ENCODE peak calls at places on chromosomes 3 and 15, in five cellular contexts. C is SK-N-SH, X is HepG2, T is GM12878, P is K562. K is an unnamed sample.

GRCh38 chr3:24923565-24923964 is 428.9 kb upstream of the THRB start:
- DNase-seq in C (no peak), X (no peak), T (no peak), P (no peak), K (no peak)

GRCh38 chr15:30062881-30063280 is 19.9 kb upstream of the GOLGA8J start:
- DNase-seq in C (no peak), X (no peak), T (no peak), P (no peak), K (no peak)

GRCh38 chr3:58824285-58824684 is 157.7 kb upstream of the FAM3D start:
- DNase-seq in C (peak), X (peak), T (no peak), P (peak), K (no peak)

GRCh38 chr3:190165253-190165652 is 44.6 kb upstream of the P3H2 start:
- DNase-seq in C (no peak), X (no peak), T (no peak), P (no peak), K (no peak)

GRCh38 chr3:33152363-33153360 is 38.8 kb downstream of the CRTAP start:
- DNase-seq in C (no peak), X (no peak), T (no peak), P (no peak), K (no peak)

GRCh38 chr3:60742606-60743145 is 508.6 kb downstream of the FHIT start:
- DNase-seq in C (no peak), X (peak), T (no peak), P (no peak), K (no peak)

GRCh38 chr3:87696276-87697013 is 362.4 kb downstream of the CGGBP1 start:
- DNase-seq in C (no peak), X (peak), T (no peak), P (no peak), K (no peak)

GRCh38 chr3:177306252-177306651 is 109.0 kb upstream of the TBL1XR1 start:
- DNase-seq in C (no peak), X (no peak), T (no peak), P (no peak), K (no peak)

GRCh38 chr15:88113909-88114308 is 142.6 kb downstream of the NTRK3 start:
- DNase-seq in C (no peak), X (no peak), T (no peak), P (no peak), K (no peak)

GRCh38 chr15:45829336-45830153 is 194.7 kb downstream of the SQOR start:
- DNase-seq in C (peak), X (no peak), T (no peak), P (no peak), K (no peak)

GRCh38 chr15:85030301-85031049 is 48.8 kb downstream of the PDE8A start:
- DNase-seq in C (no peak), X (no peak), T (no peak), P (no peak), K (no peak)

GRCh38 chr3:157532529-157533297 is 29.5 kb upstream of the VEPH1 start:
- DNase-seq in C (peak), X (peak), T (peak), P (peak), K (peak)

GRCh38 chr3:124888482-124889441 is 1.6 kb upstream of the ITGB5 start:
- DNase-seq in C (no peak), X (no peak), T (no peak), P (no peak), K (no peak)

GRCh38 chr3:124887177-124887995 is at the start of gene ITGB5:
- DNase-seq in C (peak), X (peak), T (no peak), P (peak), K (peak)

GRCh38 chr3:124886168-124887051 is 755 bp downstream of the ITGB5 start:
- DNase-seq in C (peak), X (peak), T (no peak), P (peak), K (no peak)

GRCh38 chr3:124885466-124886167 is 1.5 kb downstream of the ITGB5 start:
- DNase-seq in C (peak), X (no peak), T (no peak), P (no peak), K (no peak)

DNA sequence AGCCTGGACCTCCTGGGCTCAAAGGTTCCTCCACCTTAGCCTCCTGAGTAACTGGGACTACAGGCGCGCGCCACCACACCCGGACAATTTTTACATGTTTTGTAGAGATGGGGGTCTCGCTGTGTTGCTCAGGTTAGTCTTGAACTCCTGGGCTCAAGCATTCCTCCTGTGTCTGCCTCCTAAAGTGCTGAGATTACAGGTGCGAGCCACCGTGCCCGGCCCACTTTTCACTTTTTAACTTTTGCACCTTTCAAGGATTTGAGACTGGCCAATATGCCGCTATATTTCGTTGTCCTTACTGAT is 782 bp upstream of the ITGB5 start:
- DNase-seq in C (no peak), X (no peak), T (no peak), P (no peak), K (no peak)
- H3K27ac ChIP-seq in C (no peak), X (no peak), T (no peak), P (no peak), K (no peak)

GRCh38 chr15:60972866-60973265 is 256.2 kb downstream of the RORA start:
- DNase-seq in C (no peak), X (no peak), T (no peak), P (no peak), K (no peak)

GRCh38 chr15:60971719-60972118 is 257.4 kb downstream of the RORA start:
- DNase-seq in C (no peak), X (no peak), T (no peak), P (no peak), K (no peak)

GRCh38 chr15:60972301-60972700 is 256.8 kb downstream of the RORA start:
- DNase-seq in C (no peak), X (no peak), T (no peak), P (no peak), K (no peak)

GRCh38 chr15:60969658-60970057 is 259.4 kb downstream of the RORA start:
- DNase-seq in C (no peak), X (no peak), T (no peak), P (no peak), K (no peak)

DNA sequence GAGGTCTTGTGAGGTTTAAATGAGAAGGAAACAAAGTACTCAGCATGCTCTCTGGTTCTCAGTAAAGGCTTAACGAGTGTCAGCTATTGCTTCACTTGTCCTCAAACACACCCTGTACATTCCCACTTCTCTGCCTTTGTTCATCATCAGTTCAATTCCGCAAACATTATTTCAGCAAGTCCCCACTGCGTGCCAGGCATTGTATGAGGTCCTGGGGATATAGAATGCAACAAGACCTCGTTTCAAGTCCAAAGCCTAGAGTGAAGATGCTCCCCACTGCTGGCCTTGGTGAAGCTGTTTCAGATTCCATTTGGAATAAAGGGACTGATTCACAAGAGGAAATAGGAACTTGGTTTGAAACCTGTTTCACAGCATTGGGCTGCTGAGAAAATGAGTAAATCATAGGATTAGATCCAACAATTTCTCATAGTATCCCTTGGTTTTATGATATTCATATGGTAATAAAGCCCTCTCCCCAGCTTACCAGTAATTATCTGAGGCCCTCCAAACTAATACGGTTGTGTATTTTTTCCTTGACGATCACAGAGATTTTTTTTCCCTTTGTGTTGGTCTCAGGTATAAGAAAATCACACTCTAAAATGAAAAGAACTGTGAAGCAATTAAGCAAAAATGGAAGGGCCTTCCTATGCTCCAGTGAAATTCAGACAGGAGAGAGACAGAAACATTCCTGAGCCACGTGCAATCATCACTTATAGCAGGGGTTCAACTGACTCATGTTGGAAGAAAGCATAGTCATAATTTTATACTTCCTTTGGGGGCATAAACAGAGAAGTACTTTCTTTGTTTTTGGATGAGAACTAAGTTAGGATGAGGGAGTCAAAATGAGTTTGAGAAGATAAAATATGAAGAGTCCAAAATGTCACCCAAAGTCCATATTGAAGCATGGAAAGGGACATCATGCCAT is 258.6 kb downstream of the RORA start:
- DNase-seq in C (no peak), X (no peak), T (no peak), P (no peak), K (no peak)
- TF ChIP-seq GABPA in C (no peak), X (no peak), T (no peak), P (no peak), K (no peak)

DNA sequence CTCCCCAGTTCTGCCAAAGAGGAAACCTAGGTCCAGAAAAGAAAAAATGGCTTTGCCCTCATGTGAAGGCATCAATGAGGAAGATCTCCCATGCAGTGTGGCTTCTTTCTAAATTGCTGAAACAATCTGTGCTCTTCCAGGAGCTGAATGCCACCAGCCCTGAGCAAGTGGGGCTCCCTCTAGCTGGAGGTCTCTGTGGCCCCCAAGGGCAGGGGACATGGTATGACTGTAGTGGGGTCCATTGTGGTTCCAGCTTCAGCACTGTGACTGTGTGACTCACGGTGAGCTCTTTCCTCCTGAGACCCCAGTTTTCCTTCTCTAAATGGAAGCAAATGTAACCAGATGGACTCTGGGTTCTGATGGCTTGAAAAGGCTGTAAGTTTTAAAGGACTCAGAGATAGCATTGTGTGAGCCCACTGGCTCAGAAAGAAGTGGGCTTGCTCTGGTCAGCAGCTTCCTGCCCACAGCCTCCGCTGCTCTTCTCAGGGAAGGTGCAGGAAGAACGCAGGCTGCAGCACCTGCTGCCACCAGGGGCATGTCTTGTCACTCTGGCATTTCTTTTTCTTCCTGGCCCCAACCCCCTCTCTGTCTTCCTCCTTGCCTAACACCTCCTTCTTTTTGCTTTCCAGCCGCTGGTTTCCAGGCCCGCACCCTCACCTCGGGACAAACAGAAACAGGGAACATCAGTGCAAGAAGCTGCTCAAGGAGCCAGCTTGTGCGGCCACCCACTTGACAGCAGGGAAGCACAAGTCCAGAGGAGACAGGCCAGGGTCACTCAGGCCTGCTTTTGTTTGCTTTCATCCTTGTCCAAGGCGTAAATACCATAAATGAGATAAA is 5.8 kb upstream of the CXCR6 start:
- DNase-seq in C (no peak), X (no peak), T (no peak), P (no peak), K (no peak)
- TF ChIP-seq REST in C (no peak), X (no peak), T (no peak), P (no peak), K (no peak)

GRCh38 chr3:125053304-125053699 is 2.5 kb downstream of the HEG1 start:
- DNase-seq in C (no peak), X (no peak), T (no peak), P (no peak), K (no peak)

GRCh38 chr3:125055913-125056705 is at the start of gene HEG1:
- DNase-seq in C (peak), X (peak), T (no peak), P (peak), K (peak)

GRCh38 chr3:125054436-125055164 is 1.2 kb downstream of the HEG1 start:
- DNase-seq in C (peak), X (peak), T (peak), P (no peak), K (no peak)

GRCh38 chr3:125057186-125057850 is 1.5 kb upstream of the HEG1 start:
- DNase-seq in C (no peak), X (no peak), T (no peak), P (no peak), K (no peak)

DNA sequence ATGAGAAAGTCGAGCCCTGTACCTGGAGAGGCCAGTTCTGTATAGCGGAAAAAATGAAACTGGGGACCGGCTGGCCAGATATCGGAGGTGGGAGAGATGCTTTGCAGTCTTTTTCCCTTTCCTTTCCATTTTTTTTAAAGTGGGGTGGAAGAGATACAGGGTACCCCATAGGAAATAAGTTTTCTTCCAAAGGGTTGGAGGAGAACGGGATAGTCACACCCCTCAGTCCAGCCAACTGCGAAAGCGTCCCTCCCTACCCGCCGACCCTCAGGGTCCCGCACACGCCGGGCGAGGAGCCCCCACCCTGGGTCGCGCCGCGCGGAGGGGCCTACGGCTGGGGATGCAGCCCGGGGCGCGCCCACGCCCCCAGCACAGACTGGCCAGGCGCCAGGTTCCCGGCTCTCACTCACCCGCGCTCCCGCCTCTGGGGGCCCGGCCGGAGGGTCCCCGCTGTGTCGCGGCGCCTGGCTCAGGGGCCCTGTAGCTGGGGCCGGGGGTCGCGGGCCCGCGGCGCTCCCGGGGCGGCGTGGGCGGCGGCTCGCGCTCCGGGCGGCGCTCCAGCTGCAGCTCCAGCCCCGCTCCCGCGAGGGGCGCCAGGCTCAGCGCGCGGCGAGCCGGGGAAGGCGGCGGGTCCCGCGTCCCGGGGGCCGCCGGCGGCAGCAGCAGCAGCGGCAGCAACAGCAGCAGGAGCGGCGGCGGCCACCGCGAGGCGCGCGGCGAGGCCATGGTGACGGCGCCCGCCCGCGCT is 458 bp downstream of the HEG1 start:
- DNase-seq in C (peak), X (no peak), T (no peak), P (peak), K (no peak)
- H3K27ac ChIP-seq in C (peak), X (peak), T (peak), P (no peak), K (no peak)

GRCh38 chr15:78638658-78639314 is 2.2 kb downstream of the CHRNB4 start:
- DNase-seq in C (peak), X (peak), T (no peak), P (peak), K (peak)

GRCh38 chr15:78642341-78642740 is 1.3 kb upstream of the CHRNB4 start:
- DNase-seq in C (peak), X (no peak), T (no peak), P (no peak), K (no peak)

GRCh38 chr15:78641876-78642275 is 866 bp upstream of the CHRNB4 start:
- DNase-seq in C (no peak), X (no peak), T (no peak), P (no peak), K (no peak)

GRCh38 chr15:78640840-78641733 is at the start of gene CHRNB4:
- DNase-seq in C (peak), X (no peak), T (no peak), P (peak), K (no peak)

GRCh38 chr15:78640527-78640839 is 527 bp downstream of the CHRNB4 start:
- DNase-seq in C (no peak), X (no peak), T (no peak), P (no peak), K (no peak)
- TF ChIP-seq GABPA in C (no peak), X (no peak), T (no peak), P (no peak), K (no peak)